ENCODE peak calls at places on chromosomes 3 and 15, in seven cellular contexts. H, T, C, P, I, W and K are unnamed samples.

GRCh38 chr3:149224736-149225594 is 3.3 kb upstream of the CP start:
- DNase-seq in C (peak; percentile 51), I (no peak), W (no peak), T (no peak), H (peak; percentile 78), P (peak; percentile 92), K (peak; percentile 77)

GRCh38 chr15:51793521-51793920 is 35.9 kb upstream of the TMOD3 start:
- DNase-seq in W (no peak), I (no peak), H (no peak), P (no peak), T (peak; percentile 48), C (no peak), K (no peak)

GRCh38 chr3:130792241-130792640 is 45.6 kb upstream of the PIK3R4 start:
- DNase-seq in T (no peak), W (no peak), I (no peak), C (no peak), P (no peak), H (no peak), K (no peak)

GRCh38 chr15:70504305-70504951 is 258.9 kb downstream of the UACA start:
- DNase-seq in W (no peak), P (peak; percentile 55), C (no peak), T (peak; percentile 69), I (no peak), H (peak; percentile 96), K (peak; percentile 92)

GRCh38 chr3:65732060-65732933 is 306.4 kb downstream of the MAGI1 start:
- DNase-seq in W (no peak), I (no peak), C (peak; percentile 33), T (no peak), H (peak; percentile 65), P (peak; percentile 80), K (peak; percentile 57)

GRCh38 chr3:42855547-42856380 is 19.9 kb downstream of the CYP8B1 start:
- DNase-seq in C (no peak), T (no peak), P (no peak), I (no peak), H (no peak), W (peak; percentile 6), K (no peak)

GRCh38 chr3:130835483-130835882 is 58.4 kb upstream of the ATP2C1 start:
- DNase-seq in W (no peak), I (no peak), H (no peak), C (no peak), P (no peak), T (no peak), K (no peak)

GRCh38 chr3:122350814-122351418 is 25.9 kb downstream of the CSTA start:
- DNase-seq in I (no peak), P (peak; percentile 87), H (no peak), W (no peak), C (no peak), T (no peak), K (no peak)

GRCh38 chr3:55173504-55173903 is 245.6 kb upstream of the LRTM1 start:
- DNase-seq in C (no peak), H (no peak), T (no peak), I (no peak), W (no peak), P (no peak), K (no peak)

GRCh38 chr3:114411811-114412803 is 118.3 kb downstream of the TIGIT start:
- DNase-seq in W (no peak), P (peak; percentile 87), H (no peak), T (no peak), C (peak; percentile 7), I (no peak), K (no peak)

GRCh38 chr3:146313411-146314111 is 62.7 kb upstream of the PLSCR4 start:
- DNase-seq in H (no peak), I (no peak), T (no peak), P (peak; percentile 90), C (no peak), W (no peak), K (peak; percentile 77)

GRCh38 chr3:56702487-56703315 is 19.6 kb upstream of the TASOR start:
- DNase-seq in P (peak; percentile 76), I (peak; percentile 37), C (peak; percentile 24), W (no peak), H (peak; percentile 68), T (no peak), K (peak; percentile 79)

GRCh38 chr15:88680241-88680910 is 41.6 kb downstream of the ISG20 start:
- DNase-seq in I (no peak), T (no peak), C (no peak), P (no peak), H (no peak), W (no peak), K (no peak)

GRCh38 chr15:20645956-20646355 is 104.4 kb upstream of the GOLGA6L6 start:
- DNase-seq in C (no peak), W (no peak), I (no peak), H (peak; percentile 94), P (no peak), T (peak; percentile 90), K (peak; percentile 52)

GRCh38 chr3:115836944-115837343 is 213.6 kb downstream of the GAP43 start:
- DNase-seq in C (peak; percentile 28), I (no peak), W (no peak), H (peak; percentile 13), P (peak; percentile 34), T (no peak), K (peak; percentile 69)

GRCh38 chr3:123733805-123734526 is 149.1 kb upstream of the HACD2 start:
- DNase-seq in C (peak; percentile 63), W (no peak), I (no peak), H (no peak), P (peak; percentile 95), T (no peak), K (peak; percentile 89)

GRCh38 chr15:56243774-56244236 is at the start of gene RFX7:
- DNase-seq in H (peak; percentile 86), C (peak; percentile 82), T (peak; percentile 85), W (peak; percentile 68), P (peak; percentile 73), I (peak; percentile 66), K (peak; percentile 98)

GRCh38 chr3:45126730-45127129 is 19.4 kb downstream of the CDCP1 start:
- DNase-seq in I (no peak), P (no peak), C (no peak), W (no peak), H (no peak), T (no peak), K (no peak)

GRCh38 chr15:61598655-61599054 is 369.6 kb upstream of the RORA start:
- DNase-seq in I (no peak), P (no peak), H (no peak), C (no peak), W (no peak), T (no peak), K (no peak)

GRCh38 chr15:94239474-94239873 is 8.1 kb downstream of the MCTP2 start:
- DNase-seq in C (no peak), I (no peak), H (no peak), W (no peak), T (no peak), P (no peak), K (no peak)

GRCh38 chr3:61155701-61156292 is 95.5 kb downstream of the FHIT start:
- DNase-seq in C (no peak), P (no peak), I (no peak), T (no peak), H (no peak), W (no peak), K (no peak)

GRCh38 chr15:51982013-51982769 is 10.6 kb upstream of the LEO1 start:
- DNase-seq in C (peak; percentile 83), P (peak; percentile 82), I (peak; percentile 8), W (no peak), H (peak; percentile 88), T (no peak), K (peak; percentile 73)

GRCh38 chr3:177744873-177745646 is 547.8 kb upstream of the TBL1XR1 start:
- DNase-seq in I (no peak), T (peak; percentile 60), W (no peak), H (no peak), P (peak; percentile 74), C (no peak), K (no peak)

DNA sequence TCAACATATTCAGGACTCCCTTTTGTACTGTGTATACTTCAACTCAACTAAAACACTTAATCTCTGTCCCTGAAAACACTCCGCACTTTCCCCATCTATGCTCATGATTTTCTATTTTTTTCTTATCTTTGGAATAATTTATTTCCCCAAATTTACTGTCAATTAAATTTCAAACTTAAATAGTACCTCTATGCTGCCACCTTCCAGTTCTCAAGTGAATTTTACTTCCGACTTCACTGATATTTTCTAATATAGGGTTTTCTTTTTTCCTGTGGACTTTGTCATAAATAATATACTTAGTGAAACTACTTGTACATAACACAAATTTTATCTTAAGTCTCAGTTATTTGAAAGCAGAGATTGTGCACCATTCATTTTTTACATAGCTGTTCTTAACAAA is 1303.3 kb downstream of the OTOL1 start:
- DNase-seq in T (no peak), P (no peak), W (no peak), I (no peak), H (no peak), C (no peak), K (no peak)
- TF ChIP-seq CTCF in T (no peak), P (peak; percentile 7), W (peak; percentile 22), I (no peak), H (peak; percentile 21), C (no peak), K (peak; percentile 31)

GRCh38 chr15:58146734-58147133 is 8.6 kb downstream of the AQP9 start:
- DNase-seq in C (no peak), W (no peak), H (no peak), P (no peak), T (no peak), I (no peak), K (no peak)
- H3K27ac ChIP-seq in C (no peak overlapping the region), W (no peak overlapping the region), H (no peak overlapping the region), P (no peak overlapping the region), T (peak overlapping the region; percentile 66), I (no peak overlapping the region), K (no peak overlapping the region)

GRCh38 chr3:179929091-179929529 is 107.6 kb downstream of the PEX5L start:
- DNase-seq in T (no peak), P (peak; percentile 60), I (peak; percentile 11), H (peak; percentile 63), W (peak; percentile 44), C (peak; percentile 35), K (peak; percentile 81)
- TF ChIP-seq CTCF in T (peak; percentile 73), P (peak; percentile 76), I (peak; percentile 61), H (peak; percentile 95), W (peak; percentile 88), C (peak; percentile 62), K (peak; percentile 82)

DNA sequence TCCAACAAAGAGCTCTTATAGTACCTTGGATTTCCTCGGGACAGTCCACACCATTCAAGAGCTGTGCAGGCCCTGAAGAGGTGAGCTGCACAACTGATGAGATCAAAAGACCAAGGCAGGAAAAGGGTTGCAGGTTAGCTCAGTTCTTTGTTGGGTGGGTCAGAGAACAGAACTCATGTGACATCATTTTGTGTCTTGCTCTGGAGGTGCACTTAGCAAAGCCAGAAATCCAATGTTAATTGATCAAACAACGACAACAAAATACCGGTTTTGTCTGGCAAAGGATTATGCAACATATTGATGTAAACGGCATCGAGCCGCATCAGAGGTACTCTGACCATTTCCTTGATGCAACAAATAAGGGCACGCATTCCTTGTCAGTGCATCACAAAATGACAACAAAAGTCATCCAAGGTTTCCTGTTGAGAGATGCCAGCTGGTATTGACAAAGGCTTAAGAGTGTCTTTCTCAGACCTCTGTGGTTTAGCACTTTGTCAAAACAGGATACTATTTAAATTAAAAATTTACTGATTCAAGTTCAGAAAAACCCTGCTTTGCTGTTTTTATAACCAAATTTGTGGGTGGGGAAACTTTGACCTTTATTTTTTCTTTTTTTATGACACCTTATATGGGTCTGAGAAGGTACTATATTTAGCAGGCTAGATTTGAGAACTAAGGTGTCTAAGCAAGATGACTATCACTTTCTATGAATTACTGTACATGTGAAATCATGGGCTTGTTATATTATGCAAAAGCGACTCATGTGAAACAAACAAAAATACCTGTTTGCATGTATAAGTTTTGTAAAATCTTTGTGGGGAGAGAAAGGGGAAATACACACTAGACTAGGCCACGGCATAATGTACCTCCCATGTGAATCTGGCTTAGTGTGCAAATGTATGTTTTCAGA is 496.2 kb downstream of the FOXP1 start:
- DNase-seq in C (no peak), I (peak; percentile 19), H (peak; percentile 17), T (no peak), P (peak; percentile 51), W (no peak), K (peak; percentile 82)
- H3K27ac ChIP-seq in C (peak overlapping the region; percentile 16), I (peak overlapping the region; percentile 52), H (no peak overlapping the region), T (no peak overlapping the region), P (peak overlapping the region; percentile 39), W (no peak overlapping the region), K (peak overlapping the region; percentile 77)